ENCODE peak calls at places on chromosome 18, in six cellular contexts. One of them, this sample, is unnamed.

GRCh38 chr18:80065705-80066104 is 31.5 kb downstream of the RBFA start:
- DNase-seq in Right ventricle myocardium superior: no peak
- DNase-seq in activated CD8-positive, alpha-beta memory T cell treated with anti-CD3 and anti-CD28 coated beads, Interleukin-2, amount 50 U/mL, for 48 hours: no peak
- DNase-seq in hypothalamus: no peak
- DNase-seq in omental fat pad: no peak
- DNase-seq in foreskin keratinocyte: no peak
- DNase-seq in this sample: no peak

GRCh38 chr18:23884712-23885375 is 129.7 kb upstream of the TTC39C start:
- DNase-seq in omental fat pad: no peak
- DNase-seq in Right ventricle myocardium superior: no peak
- DNase-seq in foreskin keratinocyte: peak
- DNase-seq in hypothalamus: no peak
- DNase-seq in activated CD8-positive, alpha-beta memory T cell treated with anti-CD3 and anti-CD28 coated beads, Interleukin-2, amount 50 U/mL, for 48 hours: no peak
- DNase-seq in this sample: no peak

GRCh38 chr18:47166235-47166634 is 9.9 kb downstream of the IER3IP1 start:
- DNase-seq in hypothalamus: no peak
- DNase-seq in Right ventricle myocardium superior: no peak
- DNase-seq in foreskin keratinocyte: no peak
- DNase-seq in activated CD8-positive, alpha-beta memory T cell treated with anti-CD3 and anti-CD28 coated beads, Interleukin-2, amount 50 U/mL, for 48 hours: no peak
- DNase-seq in omental fat pad: no peak
- DNase-seq in this sample: no peak

GRCh38 chr18:58800582-58800981 is 64.1 kb upstream of the ZNF532 start:
- DNase-seq in Right ventricle myocardium superior: no peak
- DNase-seq in activated CD8-positive, alpha-beta memory T cell treated with anti-CD3 and anti-CD28 coated beads, Interleukin-2, amount 50 U/mL, for 48 hours: no peak
- DNase-seq in hypothalamus: no peak
- DNase-seq in omental fat pad: no peak
- DNase-seq in foreskin keratinocyte: peak
- DNase-seq in this sample: no peak

GRCh38 chr18:44537521-44537920 is 143.2 kb upstream of the SETBP1 start:
- DNase-seq in omental fat pad: no peak
- DNase-seq in hypothalamus: no peak
- DNase-seq in foreskin keratinocyte: peak
- DNase-seq in Right ventricle myocardium superior: no peak
- DNase-seq in activated CD8-positive, alpha-beta memory T cell treated with anti-CD3 and anti-CD28 coated beads, Interleukin-2, amount 50 U/mL, for 48 hours: no peak
- DNase-seq in this sample: no peak

GRCh38 chr18:2984703-2985261 is 28.2 kb downstream of the LPIN2 start:
- DNase-seq in activated CD8-positive, alpha-beta memory T cell treated with anti-CD3 and anti-CD28 coated beads, Interleukin-2, amount 50 U/mL, for 48 hours: no peak
- DNase-seq in Right ventricle myocardium superior: no peak
- DNase-seq in omental fat pad: no peak
- DNase-seq in foreskin keratinocyte: no peak
- DNase-seq in hypothalamus: no peak
- DNase-seq in this sample: no peak

GRCh38 chr18:58828399-58829121 is 36.1 kb upstream of the ZNF532 start:
- DNase-seq in foreskin keratinocyte: no peak
- DNase-seq in Right ventricle myocardium superior: no peak
- DNase-seq in activated CD8-positive, alpha-beta memory T cell treated with anti-CD3 and anti-CD28 coated beads, Interleukin-2, amount 50 U/mL, for 48 hours: no peak
- DNase-seq in omental fat pad: no peak
- DNase-seq in hypothalamus: no peak
- DNase-seq in this sample: no peak

GRCh38 chr18:1302861-1303260 is 398.2 kb downstream of the ADCYAP1 start:
- DNase-seq in omental fat pad: no peak
- DNase-seq in activated CD8-positive, alpha-beta memory T cell treated with anti-CD3 and anti-CD28 coated beads, Interleukin-2, amount 50 U/mL, for 48 hours: no peak
- DNase-seq in hypothalamus: no peak
- DNase-seq in Right ventricle myocardium superior: no peak
- DNase-seq in foreskin keratinocyte: no peak
- DNase-seq in this sample: no peak

GRCh38 chr18:3972291-3972985 is 482.7 kb downstream of the DLGAP1 start:
- DNase-seq in activated CD8-positive, alpha-beta memory T cell treated with anti-CD3 and anti-CD28 coated beads, Interleukin-2, amount 50 U/mL, for 48 hours: no peak
- DNase-seq in hypothalamus: no peak
- DNase-seq in omental fat pad: no peak
- DNase-seq in Right ventricle myocardium superior: no peak
- DNase-seq in foreskin keratinocyte: no peak
- DNase-seq in this sample: peak

GRCh38 chr18:34694611-34695165 is 15.4 kb upstream of the DTNA start:
- DNase-seq in foreskin keratinocyte: no peak
- DNase-seq in activated CD8-positive, alpha-beta memory T cell treated with anti-CD3 and anti-CD28 coated beads, Interleukin-2, amount 50 U/mL, for 48 hours: no peak
- DNase-seq in hypothalamus: no peak
- DNase-seq in omental fat pad: no peak
- DNase-seq in Right ventricle myocardium superior: no peak
- DNase-seq in this sample: no peak

GRCh38 chr18:23238651-23239349 is 103.5 kb downstream of the CABLES1 start:
- DNase-seq in activated CD8-positive, alpha-beta memory T cell treated with anti-CD3 and anti-CD28 coated beads, Interleukin-2, amount 50 U/mL, for 48 hours: no peak
- DNase-seq in foreskin keratinocyte: no peak
- DNase-seq in Right ventricle myocardium superior: no peak
- DNase-seq in hypothalamus: no peak
- DNase-seq in omental fat pad: no peak
- DNase-seq in this sample: no peak

GRCh38 chr18:45467307-45467706 is 148.0 kb upstream of the SLC14A2 start:
- DNase-seq in foreskin keratinocyte: no peak
- DNase-seq in omental fat pad: no peak
- DNase-seq in activated CD8-positive, alpha-beta memory T cell treated with anti-CD3 and anti-CD28 coated beads, Interleukin-2, amount 50 U/mL, for 48 hours: no peak
- DNase-seq in hypothalamus: no peak
- DNase-seq in Right ventricle myocardium superior: no peak
- DNase-seq in this sample: no peak

GRCh38 chr18:27688581-27688980 is 488.3 kb downstream of the CDH2 start:
- DNase-seq in hypothalamus: no peak
- DNase-seq in activated CD8-positive, alpha-beta memory T cell treated with anti-CD3 and anti-CD28 coated beads, Interleukin-2, amount 50 U/mL, for 48 hours: no peak
- DNase-seq in foreskin keratinocyte: no peak
- DNase-seq in omental fat pad: no peak
- DNase-seq in Right ventricle myocardium superior: no peak
- DNase-seq in this sample: no peak

GRCh38 chr18:58315041-58315440 is 271.0 kb downstream of the NEDD4L start:
- DNase-seq in Right ventricle myocardium superior: no peak
- DNase-seq in foreskin keratinocyte: no peak
- DNase-seq in omental fat pad: no peak
- DNase-seq in hypothalamus: no peak
- DNase-seq in activated CD8-positive, alpha-beta memory T cell treated with anti-CD3 and anti-CD28 coated beads, Interleukin-2, amount 50 U/mL, for 48 hours: no peak
- DNase-seq in this sample: no peak

GRCh38 chr18:59096098-59096779 is 43.4 kb upstream of the SEC11C start:
- DNase-seq in activated CD8-positive, alpha-beta memory T cell treated with anti-CD3 and anti-CD28 coated beads, Interleukin-2, amount 50 U/mL, for 48 hours: no peak
- DNase-seq in omental fat pad: no peak
- DNase-seq in foreskin keratinocyte: no peak
- DNase-seq in Right ventricle myocardium superior: no peak
- DNase-seq in hypothalamus: no peak
- DNase-seq in this sample: peak

GRCh38 chr18:57806891-57807280 is 3.8 kb upstream of the ATP8B1 start:
- DNase-seq in foreskin keratinocyte: peak
- DNase-seq in Right ventricle myocardium superior: no peak
- DNase-seq in omental fat pad: no peak
- DNase-seq in activated CD8-positive, alpha-beta memory T cell treated with anti-CD3 and anti-CD28 coated beads, Interleukin-2, amount 50 U/mL, for 48 hours: no peak
- DNase-seq in hypothalamus: no peak
- DNase-seq in this sample: no peak

GRCh38 chr18:35122586-35123224 is 81.5 kb downstream of the MAPRE2 start:
- DNase-seq in activated CD8-positive, alpha-beta memory T cell treated with anti-CD3 and anti-CD28 coated beads, Interleukin-2, amount 50 U/mL, for 48 hours: peak
- DNase-seq in foreskin keratinocyte: peak
- DNase-seq in hypothalamus: peak
- DNase-seq in omental fat pad: no peak
- DNase-seq in Right ventricle myocardium superior: no peak
- DNase-seq in this sample: no peak

GRCh38 chr18:1464444-1465217 is 560.0 kb downstream of the ADCYAP1 start:
- DNase-seq in omental fat pad: no peak
- DNase-seq in foreskin keratinocyte: no peak
- DNase-seq in hypothalamus: no peak
- DNase-seq in activated CD8-positive, alpha-beta memory T cell treated with anti-CD3 and anti-CD28 coated beads, Interleukin-2, amount 50 U/mL, for 48 hours: no peak
- DNase-seq in Right ventricle myocardium superior: no peak
- DNase-seq in this sample: no peak

GRCh38 chr18:741931-742512 is 29.6 kb upstream of the ENOSF1 start:
- DNase-seq in omental fat pad: no peak
- DNase-seq in hypothalamus: no peak
- DNase-seq in foreskin keratinocyte: peak
- DNase-seq in activated CD8-positive, alpha-beta memory T cell treated with anti-CD3 and anti-CD28 coated beads, Interleukin-2, amount 50 U/mL, for 48 hours: no peak
- DNase-seq in Right ventricle myocardium superior: no peak
- DNase-seq in this sample: no peak

GRCh38 chr18:48123965-48124364 is 193.5 kb upstream of the SMAD2 start:
- DNase-seq in omental fat pad: no peak
- DNase-seq in hypothalamus: no peak
- DNase-seq in Right ventricle myocardium superior: no peak
- DNase-seq in foreskin keratinocyte: no peak
- DNase-seq in activated CD8-positive, alpha-beta memory T cell treated with anti-CD3 and anti-CD28 coated beads, Interleukin-2, amount 50 U/mL, for 48 hours: no peak
- DNase-seq in this sample: no peak

GRCh38 chr18:55427951-55428350 is 160.0 kb downstream of the TCF4 start:
- DNase-seq in foreskin keratinocyte: no peak
- DNase-seq in Right ventricle myocardium superior: no peak
- DNase-seq in activated CD8-positive, alpha-beta memory T cell treated with anti-CD3 and anti-CD28 coated beads, Interleukin-2, amount 50 U/mL, for 48 hours: no peak
- DNase-seq in hypothalamus: no peak
- DNase-seq in omental fat pad: no peak
- DNase-seq in this sample: no peak

GRCh38 chr18:45920367-45920766 is 46.8 kb downstream of the EPG5 start:
- DNase-seq in hypothalamus: peak
- DNase-seq in Right ventricle myocardium superior: peak
- DNase-seq in omental fat pad: peak
- DNase-seq in activated CD8-positive, alpha-beta memory T cell treated with anti-CD3 and anti-CD28 coated beads, Interleukin-2, amount 50 U/mL, for 48 hours: no peak
- DNase-seq in foreskin keratinocyte: peak
- DNase-seq in this sample: no peak

GRCh38 chr18:79395308-79395640 is 456 bp upstream of the NFATC1 start:
- DNase-seq in Right ventricle myocardium superior: no peak
- DNase-seq in foreskin keratinocyte: no peak
- DNase-seq in activated CD8-positive, alpha-beta memory T cell treated with anti-CD3 and anti-CD28 coated beads, Interleukin-2, amount 50 U/mL, for 48 hours: no peak
- DNase-seq in hypothalamus: no peak
- DNase-seq in omental fat pad: no peak
- DNase-seq in this sample: no peak

GRCh38 chr18:7723558-7723957 is 156.4 kb downstream of the PTPRM start:
- DNase-seq in foreskin keratinocyte: no peak
- DNase-seq in hypothalamus: no peak
- DNase-seq in Right ventricle myocardium superior: no peak
- DNase-seq in omental fat pad: no peak
- DNase-seq in activated CD8-positive, alpha-beta memory T cell treated with anti-CD3 and anti-CD28 coated beads, Interleukin-2, amount 50 U/mL, for 48 hours: no peak
- DNase-seq in this sample: no peak

GRCh38 chr18:78883501-78883900 is 96.1 kb upstream of the SALL3 start:
- DNase-seq in omental fat pad: no peak
- DNase-seq in hypothalamus: no peak
- DNase-seq in activated CD8-positive, alpha-beta memory T cell treated with anti-CD3 and anti-CD28 coated beads, Interleukin-2, amount 50 U/mL, for 48 hours: no peak
- DNase-seq in Right ventricle myocardium superior: no peak
- DNase-seq in foreskin keratinocyte: no peak
- DNase-seq in this sample: no peak

GRCh38 chr18:53850918-53851317 is 373.6 kb downstream of the MBD2 start:
- DNase-seq in omental fat pad: no peak
- DNase-seq in Right ventricle myocardium superior: no peak
- DNase-seq in foreskin keratinocyte: no peak
- DNase-seq in activated CD8-positive, alpha-beta memory T cell treated with anti-CD3 and anti-CD28 coated beads, Interleukin-2, amount 50 U/mL, for 48 hours: no peak
- DNase-seq in hypothalamus: no peak
- DNase-seq in this sample: no peak

GRCh38 chr18:51867767-51868166 is 472.2 kb upstream of the DCC start:
- DNase-seq in omental fat pad: no peak
- DNase-seq in hypothalamus: no peak
- DNase-seq in activated CD8-positive, alpha-beta memory T cell treated with anti-CD3 and anti-CD28 coated beads, Interleukin-2, amount 50 U/mL, for 48 hours: no peak
- DNase-seq in Right ventricle myocardium superior: no peak
- DNase-seq in foreskin keratinocyte: no peak
- DNase-seq in this sample: no peak

GRCh38 chr18:42351455-42351854 is 396.4 kb downstream of the PIK3C3 start:
- DNase-seq in hypothalamus: no peak
- DNase-seq in foreskin keratinocyte: no peak
- DNase-seq in omental fat pad: no peak
- DNase-seq in Right ventricle myocardium superior: no peak
- DNase-seq in activated CD8-positive, alpha-beta memory T cell treated with anti-CD3 and anti-CD28 coated beads, Interleukin-2, amount 50 U/mL, for 48 hours: no peak
- DNase-seq in this sample: no peak

GRCh38 chr18:54984908-54985307 is 25.6 kb upstream of the CCDC68 start:
- DNase-seq in hypothalamus: no peak
- DNase-seq in omental fat pad: no peak
- DNase-seq in Right ventricle myocardium superior: no peak
- DNase-seq in foreskin keratinocyte: no peak
- DNase-seq in activated CD8-positive, alpha-beta memory T cell treated with anti-CD3 and anti-CD28 coated beads, Interleukin-2, amount 50 U/mL, for 48 hours: no peak
- DNase-seq in this sample: no peak

GRCh38 chr18:27413495-27414401 is 228.6 kb upstream of the CHST9 start:
- DNase-seq in foreskin keratinocyte: peak
- DNase-seq in activated CD8-positive, alpha-beta memory T cell treated with anti-CD3 and anti-CD28 coated beads, Interleukin-2, amount 50 U/mL, for 48 hours: no peak
- DNase-seq in Right ventricle myocardium superior: no peak
- DNase-seq in hypothalamus: no peak
- DNase-seq in omental fat pad: no peak
- DNase-seq in this sample: no peak

GRCh38 chr18:76493213-76494107 is 1.6 kb downstream of the ZNF516 start:
- DNase-seq in hypothalamus: no peak
- DNase-seq in Right ventricle myocardium superior: no peak
- DNase-seq in activated CD8-positive, alpha-beta memory T cell treated with anti-CD3 and anti-CD28 coated beads, Interleukin-2, amount 50 U/mL, for 48 hours: no peak
- DNase-seq in omental fat pad: no peak
- DNase-seq in foreskin keratinocyte: no peak
- DNase-seq in this sample: no peak

This sample was measured in NCI-H2107.